ENCODE peak calls at places on chromosomes 5 and 9, in five cellular contexts. Z is right lobe of liver, L is A549, S is body of pancreas, V is IMR-90. Y is an unnamed sample.
A peak's percentile ranks its signal among the peaks of the same experiment; 100 is the strongest.

GRCh38 chr5:157072508-157072907 is 13.6 kb upstream of the HAVCR1 start:
- DNase-seq in V (no peak), L (no peak), Z (no peak), S (no peak), Y (no peak)

GRCh38 chr9:69885474-69885929 is 64.9 kb downstream of the CFAP95 start:
- DNase-seq in L (peak; percentile 71), S (no peak), V (no peak), Z (no peak), Y (no peak)

GRCh38 chr5:83844320-83845068 is 123.8 kb upstream of the HAPLN1 start:
- DNase-seq in Z (no peak), S (no peak), V (peak; percentile 74), L (no peak), Y (peak; percentile 44)

GRCh38 chr9:74645007-74645639 is 148.0 kb downstream of the RORB start:
- DNase-seq in L (peak; percentile 24), S (no peak), V (no peak), Z (no peak), Y (no peak)

GRCh38 chr9:127557466-127557869 is 54.6 kb upstream of the STXBP1 start:
- DNase-seq in V (no peak), Z (no peak), S (no peak), L (no peak), Y (no peak)

GRCh38 chr9:34145165-34145564 is 18.7 kb upstream of the DCAF12 start:
- DNase-seq in L (peak; percentile 29), Z (no peak), S (no peak), V (peak; percentile 24), Y (no peak)

GRCh38 chr5:1799602-1800469 is at the start of gene MRPL36:
- DNase-seq in V (peak; percentile 85), S (peak; percentile 95), L (peak; percentile 94), Z (peak; percentile 95), Y (peak; percentile 98)

GRCh38 chr5:58019614-58020013 is 440.3 kb downstream of the PLK2 start:
- DNase-seq in S (peak; percentile 13), L (peak; percentile 43), Z (peak; percentile 56), V (no peak), Y (peak; percentile 33)

GRCh38 chr9:91522496-91522895 is 98.9 kb upstream of the NFIL3 start:
- DNase-seq in L (no peak), V (peak; percentile 50), Z (no peak), S (no peak), Y (no peak)

DNA sequence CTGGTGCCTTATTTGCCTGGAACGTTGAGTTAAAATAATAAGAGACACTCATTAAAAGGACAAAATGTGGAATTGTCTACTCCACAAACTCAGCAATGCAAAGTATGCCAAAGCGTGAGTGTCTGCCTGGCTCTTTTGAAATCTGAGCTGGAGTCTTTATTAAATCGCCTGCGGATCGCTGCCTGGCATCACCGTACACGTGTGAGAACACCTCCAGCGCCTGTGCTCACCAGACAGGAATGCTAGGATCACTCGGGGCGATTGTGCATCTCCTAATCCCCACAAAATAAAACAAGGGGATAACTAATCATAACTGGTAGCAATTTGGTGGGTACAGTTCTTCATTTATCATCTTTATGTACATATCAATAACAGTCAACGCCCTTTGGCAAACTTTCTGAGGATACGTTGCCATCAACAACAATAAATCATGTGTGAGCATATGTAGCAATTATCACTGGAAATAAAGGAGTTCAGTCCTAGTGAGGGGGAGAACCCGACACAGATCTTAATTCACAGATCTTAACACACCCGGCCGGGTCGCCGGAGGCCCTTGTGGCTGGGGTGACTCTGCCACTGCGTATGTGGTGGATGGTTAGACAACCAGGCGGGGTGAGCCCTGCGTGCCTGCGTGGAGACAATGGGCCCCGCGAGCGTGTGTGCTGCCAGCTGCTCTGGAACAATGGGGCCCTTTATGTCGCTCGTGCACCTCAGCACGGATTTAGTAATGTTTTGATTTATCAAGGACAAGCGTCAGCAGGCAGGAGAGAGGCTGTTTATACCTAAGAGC is 284.9 kb upstream of the IRX1 start:
- DNase-seq in Z (no peak), V (no peak), S (peak; percentile 61), L (no peak), Y (no peak)
- H3K9me3 ChIP-seq in Z (no peaks in the 10 kb centered on the region), V (peaks cover 39% of the 10 kb centered on the region), S (no peaks in the 10 kb centered on the region), L (no peaks in the 10 kb centered on the region), Y (no peaks in the 10 kb centered on the region)

GRCh38 chr5:178895615-178896571 is at the start of gene ZFP2:
- DNase-seq in L (peak; percentile 48), S (peak; percentile 78), V (peak; percentile 27), Z (peak; percentile 79), Y (peak; percentile 87)

GRCh38 chr5:178902849-178903248 is 7.1 kb downstream of the ZFP2 start:
- DNase-seq in V (no peak), S (no peak), Z (no peak), L (no peak), Y (no peak)

DNA sequence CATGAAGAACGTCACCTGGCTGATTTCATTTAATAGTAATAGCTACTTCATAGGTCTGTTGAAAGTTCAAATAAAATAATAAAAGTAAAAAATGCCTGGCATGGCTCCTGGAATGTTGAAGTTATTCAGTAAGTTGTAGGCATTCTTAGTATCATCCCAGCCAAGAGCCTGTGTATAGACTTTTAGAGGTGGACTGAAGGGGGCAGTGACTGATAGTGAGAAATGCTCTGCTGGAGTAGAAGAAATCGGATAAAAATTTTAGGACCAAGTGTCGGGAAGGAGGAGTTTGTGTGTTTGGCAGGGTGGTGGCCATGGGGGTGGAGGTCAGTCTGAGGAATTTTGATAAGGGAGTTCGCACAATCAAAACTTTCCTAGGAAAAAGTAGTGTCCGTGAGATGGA is 3.6 kb downstream of the ZFP2 start:
- DNase-seq in Z (no peak), V (no peak), L (no peak), S (no peak), Y (no peak)
- TF ChIP-seq CTCF in Z (no peak), V (no peak), L (no peak), S (no peak), Y (no peak)

GRCh38 chr9:135170535-135170934 is 83.1 kb downstream of the OLFM1 start:
- DNase-seq in Z (no peak), L (no peak), V (no peak), S (no peak), Y (no peak)

GRCh38 chr9:135166566-135166965 is 79.1 kb downstream of the OLFM1 start:
- DNase-seq in S (no peak), Z (no peak), V (no peak), L (no peak), Y (no peak)

GRCh38 chr9:135167356-135167755 is 79.9 kb downstream of the OLFM1 start:
- DNase-seq in Z (no peak), S (no peak), V (no peak), L (no peak), Y (no peak)

GRCh38 chr9:135167839-135168378 is 80.4 kb downstream of the OLFM1 start:
- DNase-seq in L (no peak), S (no peak), Z (no peak), V (no peak), Y (no peak)

DNA sequence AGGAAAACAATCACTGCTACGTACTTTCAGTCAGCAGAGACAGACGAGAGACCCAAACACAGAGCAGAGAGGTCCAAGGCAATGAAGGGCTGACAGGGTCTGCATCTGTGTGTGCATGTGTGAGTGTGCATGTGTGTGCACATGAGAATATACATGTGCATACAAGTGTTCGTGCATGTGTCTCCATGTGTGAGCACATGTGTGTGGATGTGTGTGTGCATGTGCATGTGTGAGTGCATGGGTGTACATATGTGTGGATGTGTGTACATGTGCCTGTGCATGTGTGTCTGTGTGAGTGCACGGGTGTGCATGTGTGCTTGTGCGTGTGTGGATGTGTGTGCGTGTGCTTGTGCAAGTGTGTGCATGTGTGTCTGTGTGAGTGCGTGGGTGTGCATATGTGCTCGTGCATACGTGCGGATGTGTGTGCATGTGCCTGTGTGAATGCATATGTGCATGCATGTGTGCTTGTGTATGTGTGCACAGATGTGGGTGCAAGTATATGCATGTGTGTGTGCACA is 82.3 kb downstream of the OLFM1 start:
- DNase-seq in Z (no peak), L (no peak), S (no peak), V (no peak), Y (no peak)
- H3K9me3 ChIP-seq in Z (no peaks in the 10 kb centered on the region), L (no peaks in the 10 kb centered on the region), S (no peaks in the 10 kb centered on the region), V (peaks cover 49% of the 10 kb centered on the region), Y (no peaks in the 10 kb centered on the region)

GRCh38 chr9:21989440-21990189 is 4.6 kb downstream of the CDKN2A start:
- DNase-seq in V (no peak), L (no peak), Z (peak; percentile 37), S (no peak), Y (peak; percentile 60)
- TF ChIP-seq CTCF in V (no peak), L (no peak), Z (no peak), S (no peak), Y (no peak)

GRCh38 chr9:122572456-122572855 is 10.7 kb downstream of the OR1L8 start:
- DNase-seq in S (no peak), L (no peak), V (no peak), Z (no peak), Y (no peak)
- H3K9me3 ChIP-seq in S (no peaks in the 10 kb centered on the region), L (no peaks in the 10 kb centered on the region), V (no peaks in the 10 kb centered on the region), Z (no peaks in the 10 kb centered on the region), Y (no peaks in the 10 kb centered on the region)